ENCODE peak calls at places on chromosomes 2 and 18, in four cellular contexts. One of them, this sample, is unnamed.

GRCh38 chr18:46518438-46518837 is 138.6 kb downstream of the LOXHD1 start:
- DNase-seq in GM18507: no peak
- DNase-seq in BE2C: peak; percentile 28
- DNase-seq in T-helper 1 cell: no peak
- DNase-seq in this sample: no peak

GRCh38 chr2:69073928-69074575 is 61.1 kb downstream of the ANTXR1 start:
- DNase-seq in GM18507: no peak
- DNase-seq in BE2C: no peak
- DNase-seq in T-helper 1 cell: no peak
- DNase-seq in this sample: no peak

GRCh38 chr2:160478660-160479059 is 14.9 kb downstream of the RBMS1 start:
- DNase-seq in GM18507: no peak
- DNase-seq in BE2C: no peak
- DNase-seq in T-helper 1 cell: no peak
- DNase-seq in this sample: no peak

GRCh38 chr18:59149007-59149406 is 9.3 kb downstream of the SEC11C start:
- DNase-seq in GM18507: no peak
- DNase-seq in BE2C: no peak
- DNase-seq in T-helper 1 cell: no peak
- DNase-seq in this sample: no peak

GRCh38 chr18:74760436-74760835 is 162.8 kb downstream of the ZNF407 start:
- DNase-seq in GM18507: no peak
- DNase-seq in BE2C: no peak
- DNase-seq in T-helper 1 cell: no peak
- DNase-seq in this sample: no peak

GRCh38 chr18:43847164-43848091 is 570.1 kb upstream of the SYT4 start:
- DNase-seq in GM18507: no peak
- DNase-seq in BE2C: no peak
- DNase-seq in T-helper 1 cell: no peak
- DNase-seq in this sample: no peak

GRCh38 chr2:171668111-171668600 is 19.1 kb upstream of the DYNC1I2 start:
- DNase-seq in GM18507: no peak
- DNase-seq in BE2C: no peak
- DNase-seq in T-helper 1 cell: no peak
- DNase-seq in this sample: no peak

GRCh38 chr18:1092228-1092627 is 187.6 kb downstream of the ADCYAP1 start:
- DNase-seq in GM18507: no peak
- DNase-seq in BE2C: no peak
- DNase-seq in T-helper 1 cell: no peak
- DNase-seq in this sample: no peak

GRCh38 chr2:118822015-118822414 is 25.4 kb downstream of the EN1 start:
- DNase-seq in GM18507: no peak
- DNase-seq in BE2C: no peak
- DNase-seq in T-helper 1 cell: no peak
- DNase-seq in this sample: no peak

GRCh38 chr2:150472122-150472899 is 15.2 kb downstream of the RND3 start:
- DNase-seq in GM18507: no peak
- DNase-seq in BE2C: no peak
- DNase-seq in T-helper 1 cell: no peak
- DNase-seq in this sample: no peak

GRCh38 chr2:101026923-101027469 is 24.9 kb downstream of the RPL31 start:
- DNase-seq in GM18507: no peak
- DNase-seq in BE2C: no peak
- DNase-seq in T-helper 1 cell: no peak
- DNase-seq in this sample: no peak

GRCh38 chr2:166017208-166017607 is 63.6 kb upstream of the TTC21B start:
- DNase-seq in GM18507: no peak
- DNase-seq in BE2C: no peak
- DNase-seq in T-helper 1 cell: no peak
- DNase-seq in this sample: no peak

GRCh38 chr2:222358876-222359275 is 60.1 kb upstream of the PAX3 start:
- DNase-seq in GM18507: no peak
- DNase-seq in BE2C: peak; percentile 55
- DNase-seq in T-helper 1 cell: no peak
- DNase-seq in this sample: no peak

GRCh38 chr2:225889452-225889851 is 489.9 kb downstream of the NYAP2 start:
- DNase-seq in GM18507: no peak
- DNase-seq in BE2C: peak; percentile 6
- DNase-seq in T-helper 1 cell: no peak
- DNase-seq in this sample: no peak

GRCh38 chr2:18959952-18960717 is 370.8 kb upstream of the NT5C1B start:
- DNase-seq in GM18507: no peak
- DNase-seq in BE2C: no peak
- DNase-seq in T-helper 1 cell: no peak
- DNase-seq in this sample: no peak

GRCh38 chr2:62814132-62814531 is 108.6 kb downstream of the EHBP1 start:
- DNase-seq in GM18507: no peak
- DNase-seq in BE2C: no peak
- DNase-seq in T-helper 1 cell: no peak
- DNase-seq in this sample: no peak

GRCh38 chr2:215982465-215982875 is 30.9 kb downstream of the MREG start:
- DNase-seq in GM18507: no peak
- DNase-seq in BE2C: no peak
- DNase-seq in T-helper 1 cell: peak; percentile 72
- DNase-seq in this sample: no peak

GRCh38 chr2:203909192-203909945 is 27.2 kb upstream of the ICOS start:
- DNase-seq in GM18507: no peak
- DNase-seq in BE2C: no peak
- DNase-seq in T-helper 1 cell: peak; percentile 56
- DNase-seq in this sample: no peak

GRCh38 chr18:76565238-76566173 is 70.5 kb upstream of the ZNF516 start:
- DNase-seq in GM18507: no peak
- DNase-seq in BE2C: peak; percentile 53
- DNase-seq in T-helper 1 cell: no peak
- DNase-seq in this sample: no peak

GRCh38 chr2:41836944-41837343 is 210.9 kb upstream of the PKDCC start:
- DNase-seq in GM18507: no peak
- DNase-seq in BE2C: no peak
- DNase-seq in T-helper 1 cell: peak; percentile 13
- DNase-seq in this sample: no peak

GRCh38 chr2:95027369-95027720 is 1.8 kb downstream of the MAL start:
- DNase-seq in GM18507: no peak
- DNase-seq in BE2C: no peak
- DNase-seq in T-helper 1 cell: no peak
- DNase-seq in this sample: no peak

GRCh38 chr18:74722237-74722636 is 124.6 kb downstream of the ZNF407 start:
- DNase-seq in GM18507: no peak
- DNase-seq in BE2C: no peak
- DNase-seq in T-helper 1 cell: no peak
- DNase-seq in this sample: no peak

GRCh38 chr2:239357954-239358754 is 42.7 kb downstream of the HDAC4 start:
- DNase-seq in GM18507: no peak
- DNase-seq in BE2C: no peak
- DNase-seq in T-helper 1 cell: no peak
- DNase-seq in this sample: no peak